ENCODE peak calls at places on chromosomes 2 and 18, in seven cellular contexts. One of them, this sample, is unnamed.

GRCh38 chr18:23578891-23579653 is 7.2 kb downstream of the NPC1 start:
- DNase-seq in fibroblast of lung: peak
- DNase-seq in pancreas: no peak
- DNase-seq in neural progenitor cell: no peak
- DNase-seq in mammary epithelial cell: no peak
- DNase-seq in GM23338: no peak
- DNase-seq in AG04449: no peak
- DNase-seq in this sample: peak

GRCh38 chr2:79952561-79952960 is 352.0 kb downstream of the LRRTM1 start:
- DNase-seq in fibroblast of lung: no peak
- DNase-seq in mammary epithelial cell: no peak
- DNase-seq in AG04449: no peak
- DNase-seq in GM23338: no peak
- DNase-seq in pancreas: no peak
- DNase-seq in neural progenitor cell: no peak
- DNase-seq in this sample: no peak

GRCh38 chr2:69781321-69782248 is 39.7 kb downstream of the ANXA4 start:
- DNase-seq in neural progenitor cell: no peak
- DNase-seq in mammary epithelial cell: no peak
- DNase-seq in GM23338: peak
- DNase-seq in AG04449: no peak
- DNase-seq in pancreas: peak
- DNase-seq in fibroblast of lung: no peak
- DNase-seq in this sample: peak

GRCh38 chr2:160225722-160226121 is 25.6 kb upstream of the ITGB6 start:
- DNase-seq in neural progenitor cell: no peak
- DNase-seq in GM23338: no peak
- DNase-seq in fibroblast of lung: no peak
- DNase-seq in mammary epithelial cell: peak
- DNase-seq in AG04449: no peak
- DNase-seq in pancreas: peak
- DNase-seq in this sample: peak

GRCh38 chr2:15059870-15060617 is 427.5 kb downstream of the LRATD1 start:
- DNase-seq in fibroblast of lung: peak
- DNase-seq in mammary epithelial cell: peak
- DNase-seq in neural progenitor cell: no peak
- DNase-seq in GM23338: no peak
- DNase-seq in pancreas: no peak
- DNase-seq in AG04449: no peak
- DNase-seq in this sample: no peak

GRCh38 chr2:73907840-73908452 is 15.1 kb downstream of the ACTG2 start:
- DNase-seq in fibroblast of lung: peak
- DNase-seq in pancreas: no peak
- DNase-seq in neural progenitor cell: peak
- DNase-seq in mammary epithelial cell: peak
- DNase-seq in GM23338: peak
- DNase-seq in AG04449: no peak
- DNase-seq in this sample: no peak

GRCh38 chr2:47250576-47251403 is 95.7 kb upstream of the STPG4 start:
- DNase-seq in fibroblast of lung: peak
- DNase-seq in AG04449: no peak
- DNase-seq in pancreas: no peak
- DNase-seq in mammary epithelial cell: peak
- DNase-seq in neural progenitor cell: no peak
- DNase-seq in GM23338: no peak
- DNase-seq in this sample: no peak

GRCh38 chr2:101344173-101344572 is 35.7 kb upstream of the RNF149 start:
- DNase-seq in fibroblast of lung: no peak
- DNase-seq in mammary epithelial cell: no peak
- DNase-seq in AG04449: no peak
- DNase-seq in GM23338: no peak
- DNase-seq in pancreas: no peak
- DNase-seq in neural progenitor cell: no peak
- DNase-seq in this sample: no peak

GRCh38 chr2:230690439-230690838 is 22.2 kb upstream of the CAB39 start:
- DNase-seq in fibroblast of lung: peak
- DNase-seq in GM23338: no peak
- DNase-seq in pancreas: no peak
- DNase-seq in AG04449: no peak
- DNase-seq in neural progenitor cell: no peak
- DNase-seq in mammary epithelial cell: no peak
- DNase-seq in this sample: no peak

GRCh38 chr2:172095146-172095904 is 7.4 kb downstream of the DLX2 start:
- DNase-seq in pancreas: peak
- DNase-seq in GM23338: peak
- DNase-seq in mammary epithelial cell: peak
- DNase-seq in AG04449: peak
- DNase-seq in fibroblast of lung: peak
- DNase-seq in neural progenitor cell: peak
- DNase-seq in this sample: no peak

GRCh38 chr2:190173382-190173781 is 110.9 kb upstream of the MSTN start:
- DNase-seq in neural progenitor cell: no peak
- DNase-seq in AG04449: no peak
- DNase-seq in GM23338: no peak
- DNase-seq in pancreas: no peak
- DNase-seq in fibroblast of lung: no peak
- DNase-seq in mammary epithelial cell: no peak
- DNase-seq in this sample: no peak

GRCh38 chr2:75055820-75056675 is 97.6 kb downstream of the POLE4 start:
- DNase-seq in GM23338: peak
- DNase-seq in neural progenitor cell: peak
- DNase-seq in AG04449: peak
- DNase-seq in mammary epithelial cell: no peak
- DNase-seq in fibroblast of lung: peak
- DNase-seq in pancreas: no peak
- DNase-seq in this sample: no peak

GRCh38 chr18:33596178-33596854 is 18.3 kb downstream of the ASXL3 start:
- DNase-seq in AG04449: peak
- DNase-seq in fibroblast of lung: peak
- DNase-seq in mammary epithelial cell: peak
- DNase-seq in GM23338: no peak
- DNase-seq in pancreas: no peak
- DNase-seq in neural progenitor cell: no peak
- DNase-seq in this sample: no peak

GRCh38 chr18:50616484-50617048 is 56.7 kb downstream of the MAPK4 start:
- DNase-seq in neural progenitor cell: no peak
- DNase-seq in AG04449: no peak
- DNase-seq in pancreas: no peak
- DNase-seq in fibroblast of lung: no peak
- DNase-seq in mammary epithelial cell: no peak
- DNase-seq in GM23338: no peak
- DNase-seq in this sample: no peak

GRCh38 chr2:119788751-119789150 is 29.0 kb downstream of the PTPN4 start:
- DNase-seq in neural progenitor cell: no peak
- DNase-seq in GM23338: no peak
- DNase-seq in mammary epithelial cell: no peak
- DNase-seq in fibroblast of lung: no peak
- DNase-seq in pancreas: no peak
- DNase-seq in AG04449: no peak
- DNase-seq in this sample: no peak

GRCh38 chr2:13919981-13920382 is 712.5 kb upstream of the LRATD1 start:
- DNase-seq in AG04449: no peak
- DNase-seq in fibroblast of lung: peak
- DNase-seq in mammary epithelial cell: peak
- DNase-seq in pancreas: no peak
- DNase-seq in GM23338: no peak
- DNase-seq in neural progenitor cell: no peak
- DNase-seq in this sample: peak

GRCh38 chr2:236997086-236997485 is 88.6 kb upstream of the COPS8 start:
- DNase-seq in mammary epithelial cell: no peak
- DNase-seq in fibroblast of lung: no peak
- DNase-seq in GM23338: no peak
- DNase-seq in AG04449: no peak
- DNase-seq in neural progenitor cell: no peak
- DNase-seq in pancreas: peak
- DNase-seq in this sample: no peak

GRCh38 chr18:54089749-54090459 is 134.6 kb downstream of the MBD2 start:
- DNase-seq in GM23338: no peak
- DNase-seq in pancreas: no peak
- DNase-seq in fibroblast of lung: no peak
- DNase-seq in mammary epithelial cell: peak
- DNase-seq in neural progenitor cell: peak
- DNase-seq in AG04449: no peak
- DNase-seq in this sample: no peak

DNA sequence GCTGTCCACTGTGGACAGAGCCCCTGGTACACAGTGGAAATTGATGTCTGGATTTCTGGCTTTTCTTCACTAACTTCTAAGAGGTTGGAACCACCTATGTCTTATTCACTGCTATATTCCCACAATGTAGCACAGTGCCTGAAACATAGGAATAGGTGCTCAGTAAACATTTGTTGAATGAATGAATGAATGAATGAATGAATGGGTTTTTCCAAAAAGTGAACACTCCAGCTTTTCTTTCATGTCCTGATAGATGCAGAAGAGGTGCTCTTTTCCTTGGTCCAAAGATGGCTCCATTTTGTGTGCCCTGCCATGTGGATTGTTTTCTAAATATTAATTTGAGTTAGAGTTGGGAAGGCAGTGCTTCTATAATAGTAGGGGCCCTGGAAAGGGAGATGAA is 124.1 kb downstream of the SP3 start:
- DNase-seq in pancreas: no peak
- DNase-seq in neural progenitor cell: no peak
- DNase-seq in GM23338: no peak
- DNase-seq in mammary epithelial cell: no peak
- DNase-seq in AG04449: no peak
- DNase-seq in fibroblast of lung: no peak
- DNase-seq in this sample: no peak
- H3K4me3 ChIP-seq in pancreas: no peak
- H3K4me3 ChIP-seq in neural progenitor cell: no peak
- H3K4me3 ChIP-seq in GM23338: no peak
- H3K4me3 ChIP-seq in mammary epithelial cell: no peak
- H3K4me3 ChIP-seq in AG04449: no peak
- H3K4me3 ChIP-seq in fibroblast of lung: no peak
- H3K4me3 ChIP-seq in this sample: no peak

GRCh38 chr2:148936857-148937450 is 61.9 kb downstream of the KIF5C start:
- DNase-seq in mammary epithelial cell: no peak
- DNase-seq in GM23338: no peak
- DNase-seq in fibroblast of lung: no peak
- DNase-seq in AG04449: no peak
- DNase-seq in neural progenitor cell: no peak
- DNase-seq in pancreas: no peak
- DNase-seq in this sample: no peak

GRCh38 chr2:148935791-148936190 is 60.8 kb downstream of the KIF5C start:
- DNase-seq in mammary epithelial cell: no peak
- DNase-seq in GM23338: no peak
- DNase-seq in fibroblast of lung: peak
- DNase-seq in neural progenitor cell: no peak
- DNase-seq in AG04449: no peak
- DNase-seq in pancreas: no peak
- DNase-seq in this sample: no peak

GRCh38 chr2:148944536-148944935 is 69.5 kb downstream of the KIF5C start:
- DNase-seq in fibroblast of lung: no peak
- DNase-seq in GM23338: no peak
- DNase-seq in neural progenitor cell: no peak
- DNase-seq in mammary epithelial cell: no peak
- DNase-seq in AG04449: no peak
- DNase-seq in pancreas: no peak
- DNase-seq in this sample: no peak

GRCh38 chr2:148933456-148933855 is 58.4 kb downstream of the KIF5C start:
- DNase-seq in AG04449: no peak
- DNase-seq in neural progenitor cell: no peak
- DNase-seq in fibroblast of lung: no peak
- DNase-seq in pancreas: no peak
- DNase-seq in mammary epithelial cell: no peak
- DNase-seq in GM23338: no peak
- DNase-seq in this sample: no peak

DNA sequence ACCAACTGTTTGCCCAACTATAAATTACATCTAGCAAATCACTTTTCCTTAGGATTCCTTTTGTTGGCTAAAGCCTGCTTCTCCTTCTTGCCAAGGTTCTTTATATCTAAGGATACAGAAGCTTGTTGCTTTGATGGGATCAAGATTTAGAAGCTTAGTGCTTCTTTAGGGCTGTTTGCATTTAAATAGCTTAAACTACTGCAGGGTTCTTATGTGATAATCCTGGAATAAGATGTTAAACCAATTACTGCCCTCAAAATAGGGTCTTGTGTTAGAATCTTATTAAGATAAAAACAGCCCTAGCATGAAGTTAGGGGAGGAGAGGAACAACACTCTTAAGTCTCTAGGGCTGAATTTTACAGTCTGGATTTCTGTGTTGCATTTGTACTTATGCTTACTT is 64.2 kb downstream of the KIF5C start:
- DNase-seq in mammary epithelial cell: no peak
- DNase-seq in neural progenitor cell: peak
- DNase-seq in GM23338: no peak
- DNase-seq in AG04449: no peak
- DNase-seq in pancreas: no peak
- DNase-seq in fibroblast of lung: no peak
- DNase-seq in this sample: peak
- TF ChIP-seq CTCF in mammary epithelial cell: no peak
- TF ChIP-seq CTCF in neural progenitor cell: no peak
- TF ChIP-seq CTCF in GM23338: no peak
- TF ChIP-seq CTCF in AG04449: no peak
- TF ChIP-seq CTCF in pancreas: no peak
- TF ChIP-seq CTCF in fibroblast of lung: no peak
- TF ChIP-seq CTCF in this sample: no peak

DNA sequence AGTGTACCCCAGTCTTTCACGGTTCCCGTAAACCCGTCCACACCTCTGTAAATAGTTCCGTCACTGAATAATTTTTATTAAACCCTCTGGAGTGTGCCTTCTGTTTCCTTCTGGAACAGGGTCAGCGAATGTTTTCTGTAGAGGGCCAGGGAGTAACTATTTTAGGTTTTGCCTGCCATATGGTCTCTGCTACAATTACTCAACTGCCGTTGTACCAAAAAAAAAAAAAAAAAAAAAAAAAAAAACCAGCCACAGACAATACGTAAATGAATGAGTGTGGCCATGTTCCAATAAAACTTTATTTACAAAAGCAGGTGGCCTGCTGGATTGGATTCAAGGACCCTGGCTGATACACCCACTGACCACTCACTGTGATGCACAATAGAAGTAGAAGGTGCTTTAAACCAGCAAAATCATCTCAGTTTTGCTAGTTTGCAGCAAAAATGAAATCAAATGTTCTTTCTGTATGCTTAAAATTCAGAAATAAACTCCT is 137.5 kb downstream of the AKAIN1 start:
- DNase-seq in GM23338: no peak
- DNase-seq in mammary epithelial cell: no peak
- DNase-seq in AG04449: no peak
- DNase-seq in neural progenitor cell: no peak
- DNase-seq in pancreas: no peak
- DNase-seq in fibroblast of lung: no peak
- DNase-seq in this sample: no peak
- H3K4me3 ChIP-seq in GM23338: no peak
- H3K4me3 ChIP-seq in mammary epithelial cell: no peak
- H3K4me3 ChIP-seq in AG04449: no peak
- H3K4me3 ChIP-seq in neural progenitor cell: no peak
- H3K4me3 ChIP-seq in pancreas: no peak
- H3K4me3 ChIP-seq in fibroblast of lung: no peak
- H3K4me3 ChIP-seq in this sample: no peak

DNA sequence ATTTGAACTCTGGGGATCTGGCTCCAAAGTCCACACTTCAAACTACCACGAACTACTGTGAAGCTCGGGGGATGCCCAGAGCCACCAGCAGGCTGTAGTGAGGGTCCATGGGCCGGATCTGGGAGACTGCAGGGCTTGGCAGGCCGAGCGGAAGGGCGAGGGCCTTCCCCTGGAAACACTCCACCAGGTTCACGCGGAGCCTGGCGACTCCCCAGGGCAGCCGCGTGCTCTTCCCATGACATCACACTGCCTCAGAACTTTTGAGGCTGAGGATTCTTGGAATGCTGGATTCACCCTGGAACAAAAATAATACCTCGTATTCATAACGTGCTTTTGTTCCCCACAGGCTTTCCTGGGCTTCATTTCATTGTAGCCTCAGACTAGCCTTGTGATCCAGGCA is 201.0 kb downstream of the SMAD7 start:
- DNase-seq in pancreas: no peak
- DNase-seq in mammary epithelial cell: peak
- DNase-seq in fibroblast of lung: peak
- DNase-seq in neural progenitor cell: no peak
- DNase-seq in GM23338: no peak
- DNase-seq in AG04449: no peak
- DNase-seq in this sample: no peak
- TF ChIP-seq CTCF in pancreas: no peak
- TF ChIP-seq CTCF in mammary epithelial cell: no peak
- TF ChIP-seq CTCF in fibroblast of lung: no peak
- TF ChIP-seq CTCF in neural progenitor cell: no peak
- TF ChIP-seq CTCF in GM23338: no peak
- TF ChIP-seq CTCF in AG04449: no peak
- TF ChIP-seq CTCF in this sample: peak

This sample was measured in retinal pigment epithelial cell.